ENCODE peak calls at places on chromosomes 12 and 14, in five cellular contexts. One of them, this sample, is unnamed.

GRCh38 chr14:51730674-51731073 is 79.0 kb downstream of the FRMD6 start:
- DNase-seq in fibroblast of gingiva: no peak
- DNase-seq in NCI-H82: no peak
- DNase-seq in activated gamma-delta T cell treated with Interleukin-2 at 50 U/mL for 16 hours: no peak
- DNase-seq in right lobe of liver: no peak
- DNase-seq in this sample: no peak

GRCh38 chr14:93648440-93649168 is 139.7 kb downstream of the PRIMA1 start:
- DNase-seq in right lobe of liver: no peak
- DNase-seq in NCI-H82: peak; percentile 52
- DNase-seq in activated gamma-delta T cell treated with Interleukin-2 at 50 U/mL for 16 hours: no peak
- DNase-seq in fibroblast of gingiva: no peak
- DNase-seq in this sample: no peak

GRCh38 chr14:77904218-77904617 is 104.3 kb downstream of the ADCK1 start:
- DNase-seq in activated gamma-delta T cell treated with Interleukin-2 at 50 U/mL for 16 hours: no peak
- DNase-seq in fibroblast of gingiva: no peak
- DNase-seq in NCI-H82: no peak
- DNase-seq in right lobe of liver: no peak
- DNase-seq in this sample: no peak

GRCh38 chr12:26368331-26368730 is 173.0 kb downstream of the SSPN start:
- DNase-seq in NCI-H82: no peak
- DNase-seq in fibroblast of gingiva: no peak
- DNase-seq in activated gamma-delta T cell treated with Interleukin-2 at 50 U/mL for 16 hours: no peak
- DNase-seq in right lobe of liver: no peak
- DNase-seq in this sample: no peak

GRCh38 chr12:98002887-98003493 is 512.4 kb upstream of the TMPO start:
- DNase-seq in NCI-H82: peak; percentile 80
- DNase-seq in activated gamma-delta T cell treated with Interleukin-2 at 50 U/mL for 16 hours: no peak
- DNase-seq in right lobe of liver: no peak
- DNase-seq in fibroblast of gingiva: peak; percentile 26
- DNase-seq in this sample: no peak

GRCh38 chr12:122009741-122010140 is 11.9 kb upstream of the BCL7A start:
- DNase-seq in fibroblast of gingiva: no peak
- DNase-seq in right lobe of liver: no peak
- DNase-seq in NCI-H82: no peak
- DNase-seq in activated gamma-delta T cell treated with Interleukin-2 at 50 U/mL for 16 hours: no peak
- DNase-seq in this sample: no peak

GRCh38 chr14:74601982-74602381 is 10.1 kb downstream of the LTBP2 start:
- DNase-seq in activated gamma-delta T cell treated with Interleukin-2 at 50 U/mL for 16 hours: no peak
- DNase-seq in NCI-H82: no peak
- DNase-seq in right lobe of liver: no peak
- DNase-seq in fibroblast of gingiva: no peak
- DNase-seq in this sample: no peak

GRCh38 chr12:49882248-49882850 is 21.4 kb downstream of the FAIM2 start:
- DNase-seq in fibroblast of gingiva: no peak
- DNase-seq in activated gamma-delta T cell treated with Interleukin-2 at 50 U/mL for 16 hours: no peak
- DNase-seq in right lobe of liver: no peak
- DNase-seq in NCI-H82: peak; percentile 99
- DNase-seq in this sample: no peak

GRCh38 chr12:42450248-42450647 is 124.3 kb downstream of the PPHLN1 start:
- DNase-seq in fibroblast of gingiva: peak; percentile 1
- DNase-seq in right lobe of liver: no peak
- DNase-seq in activated gamma-delta T cell treated with Interleukin-2 at 50 U/mL for 16 hours: no peak
- DNase-seq in NCI-H82: no peak
- DNase-seq in this sample: no peak

GRCh38 chr14:31718985-31719384 is 157.8 kb downstream of the NUBPL start:
- DNase-seq in NCI-H82: no peak
- DNase-seq in right lobe of liver: no peak
- DNase-seq in activated gamma-delta T cell treated with Interleukin-2 at 50 U/mL for 16 hours: no peak
- DNase-seq in fibroblast of gingiva: no peak
- DNase-seq in this sample: no peak

GRCh38 chr14:39268393-39268792 is 34.7 kb downstream of the MIA2 start:
- DNase-seq in fibroblast of gingiva: no peak
- DNase-seq in NCI-H82: peak; percentile 62
- DNase-seq in right lobe of liver: no peak
- DNase-seq in activated gamma-delta T cell treated with Interleukin-2 at 50 U/mL for 16 hours: no peak
- DNase-seq in this sample: no peak

GRCh38 chr12:88553941-88554658 is 26.2 kb downstream of the KITLG start:
- DNase-seq in fibroblast of gingiva: peak; percentile 98
- DNase-seq in right lobe of liver: no peak
- DNase-seq in NCI-H82: peak; percentile 93
- DNase-seq in activated gamma-delta T cell treated with Interleukin-2 at 50 U/mL for 16 hours: no peak
- DNase-seq in this sample: no peak

GRCh38 chr14:70897475-70897874 is 9.8 kb upstream of the PCNX1 start:
- DNase-seq in fibroblast of gingiva: peak; percentile 85
- DNase-seq in activated gamma-delta T cell treated with Interleukin-2 at 50 U/mL for 16 hours: no peak
- DNase-seq in right lobe of liver: no peak
- DNase-seq in NCI-H82: no peak
- DNase-seq in this sample: no peak

GRCh38 chr12:481422-481821 is 21.7 kb downstream of the B4GALNT3 start:
- DNase-seq in NCI-H82: no peak
- DNase-seq in fibroblast of gingiva: no peak
- DNase-seq in activated gamma-delta T cell treated with Interleukin-2 at 50 U/mL for 16 hours: no peak
- DNase-seq in right lobe of liver: no peak
- DNase-seq in this sample: no peak

GRCh38 chr12:111453071-111453989 is 47.6 kb downstream of the SH2B3 start:
- DNase-seq in activated gamma-delta T cell treated with Interleukin-2 at 50 U/mL for 16 hours: no peak
- DNase-seq in right lobe of liver: peak; percentile 44
- DNase-seq in NCI-H82: no peak
- DNase-seq in fibroblast of gingiva: peak; percentile 2
- DNase-seq in this sample: no peak

GRCh38 chr14:105765893-105766614 is 239.7 kb downstream of the TMEM121 start:
- DNase-seq in fibroblast of gingiva: no peak
- DNase-seq in activated gamma-delta T cell treated with Interleukin-2 at 50 U/mL for 16 hours: no peak
- DNase-seq in right lobe of liver: no peak
- DNase-seq in NCI-H82: no peak
- DNase-seq in this sample: no peak

GRCh38 chr12:61072717-61073116 is 1187.5 kb upstream of the USP15 start:
- DNase-seq in activated gamma-delta T cell treated with Interleukin-2 at 50 U/mL for 16 hours: no peak
- DNase-seq in right lobe of liver: no peak
- DNase-seq in fibroblast of gingiva: no peak
- DNase-seq in NCI-H82: no peak
- DNase-seq in this sample: no peak

GRCh38 chr12:99920561-99920960 is 64.2 kb downstream of the ANKS1B start:
- DNase-seq in activated gamma-delta T cell treated with Interleukin-2 at 50 U/mL for 16 hours: no peak
- DNase-seq in right lobe of liver: no peak
- DNase-seq in NCI-H82: peak; percentile 67
- DNase-seq in fibroblast of gingiva: no peak
- DNase-seq in this sample: no peak

GRCh38 chr14:38749936-38750335 is 353.1 kb downstream of the SEC23A start:
- DNase-seq in activated gamma-delta T cell treated with Interleukin-2 at 50 U/mL for 16 hours: no peak
- DNase-seq in NCI-H82: no peak
- DNase-seq in fibroblast of gingiva: no peak
- DNase-seq in right lobe of liver: no peak
- DNase-seq in this sample: no peak

GRCh38 chr14:93941293-93941910 is 14.3 kb downstream of the FAM181A start:
- DNase-seq in right lobe of liver: no peak
- DNase-seq in activated gamma-delta T cell treated with Interleukin-2 at 50 U/mL for 16 hours: no peak
- DNase-seq in NCI-H82: no peak
- DNase-seq in fibroblast of gingiva: peak; percentile 57
- DNase-seq in this sample: peak; percentile 89

GRCh38 chr14:98082833-98083232 is 1189.2 kb downstream of the BCL11B start:
- DNase-seq in fibroblast of gingiva: no peak
- DNase-seq in activated gamma-delta T cell treated with Interleukin-2 at 50 U/mL for 16 hours: no peak
- DNase-seq in NCI-H82: no peak
- DNase-seq in right lobe of liver: no peak
- DNase-seq in this sample: no peak

GRCh38 chr14:35336171-35337073 is 44.2 kb downstream of the PSMA6 start:
- DNase-seq in fibroblast of gingiva: peak; percentile 95
- DNase-seq in NCI-H82: no peak
- DNase-seq in activated gamma-delta T cell treated with Interleukin-2 at 50 U/mL for 16 hours: no peak
- DNase-seq in right lobe of liver: peak; percentile 99
- DNase-seq in this sample: peak; percentile 75

GRCh38 chr12:55899035-55899434 is 28.7 kb downstream of the PYM1 start:
- DNase-seq in right lobe of liver: no peak
- DNase-seq in NCI-H82: peak; percentile 36
- DNase-seq in activated gamma-delta T cell treated with Interleukin-2 at 50 U/mL for 16 hours: no peak
- DNase-seq in fibroblast of gingiva: peak; percentile 14
- DNase-seq in this sample: no peak

GRCh38 chr12:90978117-90978770 is 23.3 kb upstream of the CCER1 start:
- DNase-seq in fibroblast of gingiva: peak; percentile 83
- DNase-seq in activated gamma-delta T cell treated with Interleukin-2 at 50 U/mL for 16 hours: no peak
- DNase-seq in NCI-H82: peak; percentile 72
- DNase-seq in right lobe of liver: no peak
- DNase-seq in this sample: no peak

GRCh38 chr14:43119672-43120071 is 1387.4 kb downstream of the FSCB start:
- DNase-seq in activated gamma-delta T cell treated with Interleukin-2 at 50 U/mL for 16 hours: no peak
- DNase-seq in NCI-H82: no peak
- DNase-seq in fibroblast of gingiva: no peak
- DNase-seq in right lobe of liver: no peak
- DNase-seq in this sample: no peak

GRCh38 chr12:124586756-124587155 is 19.3 kb upstream of the NCOR2 start:
- DNase-seq in fibroblast of gingiva: no peak
- DNase-seq in right lobe of liver: no peak
- DNase-seq in activated gamma-delta T cell treated with Interleukin-2 at 50 U/mL for 16 hours: no peak
- DNase-seq in NCI-H82: no peak
- DNase-seq in this sample: no peak

GRCh38 chr14:104794099-104794498 is 1.4 kb downstream of the AKT1 start:
- DNase-seq in fibroblast of gingiva: peak; percentile 62
- DNase-seq in right lobe of liver: peak; percentile 73
- DNase-seq in NCI-H82: peak; percentile 82
- DNase-seq in activated gamma-delta T cell treated with Interleukin-2 at 50 U/mL for 16 hours: peak; percentile 27
- DNase-seq in this sample: no peak

GRCh38 chr12:39736406-39736805 is 116.8 kb upstream of the ABCD2 start:
- DNase-seq in right lobe of liver: no peak
- DNase-seq in fibroblast of gingiva: no peak
- DNase-seq in NCI-H82: no peak
- DNase-seq in activated gamma-delta T cell treated with Interleukin-2 at 50 U/mL for 16 hours: no peak
- DNase-seq in this sample: no peak

GRCh38 chr12:113697646-113698504 is 226.2 kb upstream of the LHX5 start:
- DNase-seq in activated gamma-delta T cell treated with Interleukin-2 at 50 U/mL for 16 hours: no peak
- DNase-seq in fibroblast of gingiva: no peak
- DNase-seq in NCI-H82: peak; percentile 99
- DNase-seq in right lobe of liver: no peak
- DNase-seq in this sample: no peak

GRCh38 chr14:69097974-69098373 is 54.9 kb downstream of the DCAF5 start:
- DNase-seq in fibroblast of gingiva: no peak
- DNase-seq in right lobe of liver: no peak
- DNase-seq in NCI-H82: no peak
- DNase-seq in activated gamma-delta T cell treated with Interleukin-2 at 50 U/mL for 16 hours: no peak
- DNase-seq in this sample: no peak

GRCh38 chr12:47651368-47652254 is 54.2 kb downstream of the RPAP3 start:
- DNase-seq in right lobe of liver: peak; percentile 62
- DNase-seq in fibroblast of gingiva: peak; percentile 72
- DNase-seq in NCI-H82: peak; percentile 86
- DNase-seq in activated gamma-delta T cell treated with Interleukin-2 at 50 U/mL for 16 hours: peak; percentile 31
- DNase-seq in this sample: peak; percentile 52

GRCh38 chr14:55930016-55930784 is 188.0 kb upstream of the PELI2 start:
- DNase-seq in NCI-H82: no peak
- DNase-seq in fibroblast of gingiva: no peak
- DNase-seq in activated gamma-delta T cell treated with Interleukin-2 at 50 U/mL for 16 hours: no peak
- DNase-seq in right lobe of liver: no peak
- DNase-seq in this sample: no peak

GRCh38 chr14:76117789-76118188 is 33.9 kb upstream of the GPATCH2L start:
- DNase-seq in right lobe of liver: no peak
- DNase-seq in activated gamma-delta T cell treated with Interleukin-2 at 50 U/mL for 16 hours: no peak
- DNase-seq in NCI-H82: peak; percentile 83
- DNase-seq in fibroblast of gingiva: no peak
- DNase-seq in this sample: no peak

GRCh38 chr14:22888662-22889061 is 5.6 kb downstream of the REM2 start:
- DNase-seq in right lobe of liver: no peak
- DNase-seq in activated gamma-delta T cell treated with Interleukin-2 at 50 U/mL for 16 hours: no peak
- DNase-seq in NCI-H82: no peak
- DNase-seq in fibroblast of gingiva: no peak
- DNase-seq in this sample: no peak

GRCh38 chr12:19744760-19745218 is 305.5 kb downstream of the AEBP2 start:
- DNase-seq in activated gamma-delta T cell treated with Interleukin-2 at 50 U/mL for 16 hours: no peak
- DNase-seq in fibroblast of gingiva: peak; percentile 45
- DNase-seq in NCI-H82: no peak
- DNase-seq in right lobe of liver: no peak
- DNase-seq in this sample: no peak

GRCh38 chr12:124565656-124566180 is 1.7 kb downstream of the NCOR2 start:
- DNase-seq in NCI-H82: no peak
- DNase-seq in fibroblast of gingiva: no peak
- DNase-seq in right lobe of liver: peak; percentile 46
- DNase-seq in activated gamma-delta T cell treated with Interleukin-2 at 50 U/mL for 16 hours: no peak
- DNase-seq in this sample: no peak